ENCODE peak calls at places on chromosomes 5 and 9, in four cellular contexts. X is neural crest cell, J is GM12865, V is AG09319. O is an unnamed sample.

GRCh38 chr5:80152778-80153177 is 103.1 kb downstream of the SERINC5 start:
- DNase-seq in X (no peak), J (no peak), V (no peak), O (no peak)

GRCh38 chr9:71518045-71518888 is 250.0 kb downstream of the CEMIP2 start:
- DNase-seq in X (no peak), J (no peak), V (no peak), O (no peak)

GRCh38 chr9:106288689-106289088 is 574.3 kb upstream of the ZNF462 start:
- DNase-seq in X (no peak), J (no peak), V (no peak), O (no peak)

GRCh38 chr9:104868687-104869404 is 59.1 kb downstream of the ABCA1 start:
- DNase-seq in X (peak; percentile 27), J (peak; percentile 72), V (peak; percentile 61), O (peak; percentile 84)

GRCh38 chr5:118115791-118116190 is 872.6 kb downstream of the DTWD2 start:
- DNase-seq in X (no peak), J (no peak), V (no peak), O (no peak)

GRCh38 chr9:16501726-16502125 is 368.7 kb downstream of the BNC2 start:
- DNase-seq in X (no peak), J (no peak), V (no peak), O (no peak)

GRCh38 chr9:69223605-69224004 is 49.5 kb downstream of the TJP2 start:
- DNase-seq in X (peak; percentile 41), J (peak; percentile 12), V (no peak), O (peak; percentile 30)

GRCh38 chr9:7164440-7165349 is 406.9 kb downstream of the KDM4C start:
- DNase-seq in X (no peak), J (no peak), V (no peak), O (no peak)

GRCh38 chr5:150107909-150108447 is 21.6 kb upstream of the CSF1R start:
- DNase-seq in X (no peak), J (no peak), V (peak; percentile 49), O (peak; percentile 6)

GRCh38 chr5:93382188-93382587 is 198.8 kb downstream of the NR2F1-AS1 start:
- DNase-seq in X (no peak), J (peak; percentile 19), V (no peak), O (no peak)

GRCh38 chr9:130634801-130635200 is 29.6 kb upstream of the PRDM12 start:
- DNase-seq in X (no peak), J (no peak), V (no peak), O (no peak)

GRCh38 chr5:54556136-54556535 is 38.6 kb downstream of the SNX18 start:
- DNase-seq in X (no peak), J (no peak), V (no peak), O (no peak)

GRCh38 chr9:5577225-5577624 is 51.7 kb upstream of the RIC1 start:
- DNase-seq in X (no peak), J (no peak), V (no peak), O (no peak)

GRCh38 chr9:89730715-89731114 is 125.9 kb downstream of the GADD45G start:
- DNase-seq in X (no peak), J (no peak), V (no peak), O (no peak)

GRCh38 chr5:109876030-109876726 is 186.5 kb downstream of the MAN2A1 start:
- DNase-seq in X (no peak), J (no peak), V (no peak), O (no peak)

GRCh38 chr9:86801246-86801645 is 146.1 kb downstream of the GAS1 start:
- DNase-seq in X (no peak), J (no peak), V (no peak), O (no peak)

GRCh38 chr5:383621-384020 is 59.4 kb upstream of the EXOC3 start:
- DNase-seq in X (no peak), J (no peak), V (no peak), O (no peak)

GRCh38 chr9:121886759-121887485 is 206.2 kb downstream of the TTLL11 start:
- DNase-seq in X (no peak), J (no peak), V (no peak), O (no peak)

GRCh38 chr9:19137282-19137681 is 10.0 kb upstream of the PLIN2 start:
- DNase-seq in X (no peak), J (no peak), V (no peak), O (no peak)

GRCh38 chr5:150119421-150120061 is 33.2 kb upstream of the CSF1R start:
- DNase-seq in X (no peak), J (peak; percentile 24), V (no peak), O (no peak)

GRCh38 chr5:121325930-121326329 is 525.8 kb upstream of the FTMT start:
- DNase-seq in X (no peak), J (no peak), V (no peak), O (no peak)

GRCh38 chr5:87954121-87954520 is 314.5 kb downstream of the TMEM161B start:
- DNase-seq in X (no peak), J (no peak), V (no peak), O (no peak)

GRCh38 chr9:113525831-113526230 is 62.3 kb downstream of the RGS3 start:
- DNase-seq in X (no peak), J (no peak), V (no peak), O (no peak)

GRCh38 chr5:118006229-118006628 is 982.1 kb downstream of the DTWD2 start:
- DNase-seq in X (no peak), J (no peak), V (no peak), O (no peak)

GRCh38 chr5:90037646-90038045 is 371.9 kb downstream of the CETN3 start:
- DNase-seq in X (no peak), J (no peak), V (no peak), O (no peak)
- TF ChIP-seq CTCF in X (no peak), J (no peak), V (no peak), O (no peak)

DNA sequence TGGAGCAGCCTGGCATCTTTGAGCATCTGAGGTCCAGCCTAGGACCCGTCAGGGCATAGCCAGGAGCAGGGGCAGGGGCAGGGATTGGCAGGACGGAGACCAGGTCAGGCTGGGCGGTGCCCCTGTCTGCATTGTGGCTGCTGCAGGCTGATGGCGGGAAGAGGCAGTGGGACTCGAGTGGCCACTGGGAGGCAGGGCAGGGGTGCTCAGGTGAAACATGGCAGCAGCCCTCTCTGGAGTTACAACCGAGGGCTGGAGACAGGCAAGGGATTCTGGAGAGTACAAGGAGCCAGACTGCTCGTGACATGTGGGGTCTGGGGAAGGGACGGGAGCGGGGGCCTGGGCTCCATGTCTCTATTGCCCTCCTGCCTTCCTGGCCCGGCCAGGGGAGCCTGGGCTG is 97.4 kb upstream of the RAPGEF1 start:
- DNase-seq in X (no peak), J (no peak), V (no peak), O (no peak)
- TF ChIP-seq CTCF in X (peak; percentile 14), J (peak; percentile 6), V (peak; percentile 11), O (no peak)

GRCh38 chr5:32387841-32388240 is 56.7 kb downstream of the ZFR start:
- DNase-seq in X (no peak), J (no peak), V (no peak), O (no peak)

GRCh38 chr5:32388429-32389111 is 56.0 kb downstream of the ZFR start:
- DNase-seq in X (no peak), J (no peak), V (peak; percentile 18), O (no peak)

GRCh38 chr5:32390819-32391591 is 53.5 kb downstream of the ZFR start:
- DNase-seq in X (no peak), J (no peak), V (peak; percentile 88), O (no peak)

GRCh38 chr5:32383065-32383464 is 61.5 kb downstream of the ZFR start:
- DNase-seq in X (no peak), J (no peak), V (no peak), O (no peak)

GRCh38 chr5:32387176-32387575 is 57.4 kb downstream of the ZFR start:
- DNase-seq in X (no peak), J (no peak), V (peak; percentile 50), O (no peak)
- TF ChIP-seq CTCF in X (no peak), J (no peak), V (no peak), O (no peak)

GRCh38 chr5:157740211-157740610 is 3.3 kb upstream of the LSM11 start:
- DNase-seq in X (no peak), J (peak; percentile 46), V (no peak), O (peak; percentile 54)
- TF ChIP-seq CTCF in X (peak; percentile 51), J (peak; percentile 48), V (peak; percentile 31), O (peak; percentile 57)

GRCh38 chr5:142770650-142771609 is 753 bp downstream of the ARHGAP26 start:
- DNase-seq in X (peak; percentile 35), J (peak; percentile 43), V (no peak), O (peak; percentile 40)
- TF ChIP-seq CTCF in X (no peak), J (no peak), V (no peak), O (no peak)

GRCh38 chr5:103374473-103374963 is 116.0 kb downstream of the MACIR start:
- DNase-seq in X (no peak), J (no peak), V (no peak), O (no peak)
- TF ChIP-seq CTCF in X (no peak), J (no peak), V (no peak), O (no peak)

GRCh38 chr5:116404001-116404400 is 170.6 kb downstream of the SEMA6A start:
- DNase-seq in X (no peak), J (no peak), V (no peak), O (no peak)
- TF ChIP-seq CTCF in X (no peak), J (no peak), V (no peak), O (no peak)

GRCh38 chr9:133684461-133685361 is 48.5 kb downstream of the DBH start:
- DNase-seq in X (no peak), J (no peak), V (no peak), O (no peak)

GRCh38 chr9:133685653-133686504 is 49.7 kb downstream of the DBH start:
- DNase-seq in X (no peak), J (no peak), V (no peak), O (no peak)

GRCh38 chr9:133681658-133682306 is 45.6 kb downstream of the DBH start:
- DNase-seq in X (no peak), J (no peak), V (no peak), O (no peak)

GRCh38 chr9:133682961-133683493 is 46.9 kb downstream of the DBH start:
- DNase-seq in X (no peak), J (no peak), V (no peak), O (no peak)

DNA sequence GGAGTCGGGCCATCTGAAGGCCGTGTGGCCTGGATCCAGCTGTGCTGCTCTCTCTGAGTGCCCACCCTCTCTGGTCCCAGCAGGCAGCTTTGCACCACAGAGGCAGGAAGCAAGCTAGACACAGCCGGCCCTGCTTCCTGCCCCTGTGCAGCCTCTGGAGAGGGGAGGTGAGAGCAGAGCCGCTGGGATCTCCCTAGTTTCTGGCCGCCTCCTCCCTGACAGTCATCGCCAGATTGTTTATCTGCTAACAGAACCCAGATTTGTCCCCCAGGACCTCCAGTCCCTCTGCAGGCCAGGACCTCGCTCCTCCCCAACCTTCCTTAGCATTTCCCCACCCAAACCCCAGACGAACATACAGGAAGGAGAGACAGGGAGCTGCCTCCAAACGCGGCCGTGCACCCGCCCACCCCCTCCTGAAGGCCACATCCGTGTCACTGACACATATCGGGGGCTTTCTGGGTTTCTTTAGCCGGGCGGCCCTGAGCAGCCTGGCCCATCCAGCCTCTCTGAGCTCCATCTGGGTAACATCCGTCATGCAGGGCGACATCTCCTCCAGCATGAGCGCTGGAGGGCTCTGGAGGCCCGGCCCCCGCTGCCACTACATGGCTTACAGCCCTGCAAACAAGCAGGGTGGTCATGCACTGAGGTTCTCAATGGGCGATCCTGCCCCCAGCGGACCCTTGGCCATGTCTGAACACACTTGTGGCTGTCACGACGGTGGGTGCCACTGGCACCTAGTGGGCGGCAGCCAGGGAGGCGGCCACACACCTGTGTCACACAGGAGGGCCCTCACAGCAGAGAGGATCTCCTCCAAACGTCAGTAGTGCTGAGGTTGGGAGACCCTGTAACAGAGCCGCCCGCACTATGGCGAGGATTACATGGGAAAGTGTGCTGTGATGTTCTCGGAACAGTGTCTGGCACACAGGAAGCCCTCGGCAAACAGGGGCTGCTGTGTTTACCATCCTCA is 47.6 kb downstream of the DBH start:
- DNase-seq in X (no peak), J (peak; percentile 15), V (no peak), O (no peak)
- TF ChIP-seq CTCF in X (no peak), J (no peak), V (no peak), O (no peak)